ENCODE peak calls at places on chromosomes 6 and 20, in nine cellular contexts. P is CD8-positive, alpha-beta T cell; E is lower lobe of right lung; N is psoas muscle; K is fibroblast of lung; I is epithelial cell of esophagus; T is nephron progenitor cell; L is fibroblast of pulmonary artery; M is GM20000. A is an unnamed sample.

GRCh38 chr20:4571759-4572531 is 149.8 kb upstream of the PRND start:
- DNase-seq in P (no peak), E (no peak), N (no peak), K (peak), I (no peak), T (no peak), L (no peak), M (no peak), A (no peak)

GRCh38 chr6:152461556-152461955 is 175.6 kb downstream of the SYNE1 start:
- DNase-seq in P (no peak), E (no peak), N (no peak), K (peak), I (peak), T (no peak), L (no peak), M (no peak), A (no peak)

GRCh38 chr20:46087161-46087560 is 2.6 kb downstream of the NCOA5 start:
- DNase-seq in P (no peak), E (no peak), N (no peak), K (peak), I (no peak), T (no peak), L (peak), M (no peak), A (no peak)

GRCh38 chr6:43682724-43683429 is 4.7 kb downstream of the MRPS18A start:
- DNase-seq in P (no peak), E (no peak), N (no peak), K (no peak), I (no peak), T (no peak), L (no peak), M (no peak), A (no peak)

GRCh38 chr20:13683833-13684232 is 45.1 kb upstream of the TASP1 start:
- DNase-seq in P (no peak), E (no peak), N (no peak), K (no peak), I (no peak), T (no peak), L (no peak), M (no peak), A (no peak)

GRCh38 chr6:122696079-122696478 is 83.4 kb upstream of the FABP7 start:
- DNase-seq in P (no peak), E (no peak), N (no peak), K (peak), I (peak), T (no peak), L (peak), M (no peak), A (no peak)

GRCh38 chr6:169918239-169918953 is 167.0 kb downstream of the ERMARD start:
- DNase-seq in P (no peak), E (no peak), N (no peak), K (no peak), I (no peak), T (no peak), L (no peak), M (no peak), A (peak)

GRCh38 chr6:8889514-8889913 is 454.2 kb upstream of the SLC35B3 start:
- DNase-seq in P (no peak), E (no peak), N (no peak), K (no peak), I (peak), T (no peak), L (no peak), M (no peak), A (no peak)

GRCh38 chr6:87250019-87250418 is 72.4 kb upstream of the SMIM8 start:
- DNase-seq in P (no peak), E (no peak), N (no peak), K (no peak), I (no peak), T (no peak), L (no peak), M (no peak), A (no peak)

GRCh38 chr6:73699656-73700055 is 3.7 kb downstream of the CD109 start:
- DNase-seq in P (no peak), E (no peak), N (no peak), K (no peak), I (no peak), T (no peak), L (peak), M (no peak), A (no peak)

GRCh38 chr20:5133998-5134397 is 7.2 kb downstream of the CDS2 start:
- DNase-seq in P (no peak), E (peak), N (no peak), K (no peak), I (no peak), T (no peak), L (no peak), M (no peak), A (no peak)

GRCh38 chr6:122494665-122495272 is 23.2 kb upstream of the SERINC1 start:
- DNase-seq in P (no peak), E (no peak), N (no peak), K (no peak), I (peak), T (no peak), L (no peak), M (no peak), A (no peak)

GRCh38 chr20:728022-728944 is 40.0 kb downstream of the SLC52A3 start:
- DNase-seq in P (no peak), E (peak), N (peak), K (peak), I (peak), T (peak), L (peak), M (peak), A (no peak)

GRCh38 chr20:43999848-44000247 is 85.2 kb downstream of the TOX2 start:
- DNase-seq in P (no peak), E (no peak), N (no peak), K (no peak), I (no peak), T (no peak), L (no peak), M (no peak), A (no peak)

GRCh38 chr20:57928181-57928967 is 218.6 kb upstream of the PMEPA1 start:
- DNase-seq in P (no peak), E (no peak), N (no peak), K (peak), I (no peak), T (no peak), L (peak), M (no peak), A (no peak)

GRCh38 chr20:6735913-6736845 is 31.3 kb upstream of the BMP2 start:
- DNase-seq in P (no peak), E (no peak), N (no peak), K (peak), I (no peak), T (no peak), L (peak), M (no peak), A (no peak)

GRCh38 chr6:119890470-119890869 is 540.9 kb upstream of the MAN1A1 start:
- DNase-seq in P (no peak), E (no peak), N (no peak), K (no peak), I (peak), T (no peak), L (no peak), M (no peak), A (no peak)

GRCh38 chr6:31386977-31387376 is 16.4 kb upstream of the MICA start:
- DNase-seq in P (no peak), E (no peak), N (no peak), K (no peak), I (no peak), T (peak), L (no peak), M (no peak), A (no peak)

GRCh38 chr20:2750343-2751251 is 49.8 kb downstream of the CPXM1 start:
- DNase-seq in P (no peak), E (peak), N (peak), K (peak), I (peak), T (peak), L (peak), M (peak), A (peak)

GRCh38 chr20:50957276-50957675 is 1.1 kb downstream of the DPM1 start:
- DNase-seq in P (no peak), E (no peak), N (no peak), K (peak), I (peak), T (no peak), L (peak), M (no peak), A (no peak)

GRCh38 chr20:38094968-38095689 is 61.6 kb downstream of the RPRD1B start:
- DNase-seq in P (no peak), E (no peak), N (no peak), K (no peak), I (no peak), T (no peak), L (no peak), M (no peak), A (no peak)

GRCh38 chr6:4291453-4292403 is 156.4 kb upstream of the ECI2 start:
- DNase-seq in P (no peak), E (no peak), N (no peak), K (peak), I (peak), T (no peak), L (peak), M (no peak), A (no peak)

GRCh38 chr6:35048631-35049083 is 92.5 kb downstream of the TCP11 start:
- DNase-seq in P (peak), E (no peak), N (no peak), K (peak), I (no peak), T (peak), L (peak), M (no peak), A (no peak)

GRCh38 chr6:137882225-137882961 is 15.3 kb downstream of the TNFAIP3 start:
- DNase-seq in P (no peak), E (no peak), N (no peak), K (peak), I (no peak), T (no peak), L (no peak), M (no peak), A (no peak)

GRCh38 chr6:139250296-139251274 is 41.2 kb downstream of the TXLNB start:
- DNase-seq in P (peak), E (no peak), N (peak), K (peak), I (peak), T (peak), L (peak), M (peak), A (peak)

GRCh38 chr6:44662461-44663121 is 275.1 kb downstream of the CDC5L start:
- DNase-seq in P (no peak), E (peak), N (no peak), K (peak), I (no peak), T (no peak), L (peak), M (no peak), A (no peak)

GRCh38 chr6:119720160-119720559 is 370.6 kb upstream of the MAN1A1 start:
- DNase-seq in P (no peak), E (no peak), N (no peak), K (no peak), I (no peak), T (no peak), L (peak), M (no peak), A (no peak)

GRCh38 chr6:5302995-5303622 is 41.8 kb downstream of the FARS2 start:
- DNase-seq in P (peak), E (peak), N (peak), K (peak), I (peak), T (peak), L (peak), M (peak), A (no peak)

GRCh38 chr20:41174782-41175181 is 37.4 kb downstream of the PLCG1 start:
- DNase-seq in P (peak), E (no peak), N (no peak), K (peak), I (no peak), T (no peak), L (no peak), M (no peak), A (no peak)

GRCh38 chr20:3350412-3350811 is 57.1 kb downstream of the DNAAF9 start:
- DNase-seq in P (no peak), E (no peak), N (no peak), K (no peak), I (no peak), T (no peak), L (peak), M (no peak), A (no peak)

GRCh38 chr20:43238833-43239232 is 49.1 kb upstream of the PTPRT start:
- DNase-seq in P (no peak), E (no peak), N (no peak), K (no peak), I (no peak), T (no peak), L (no peak), M (no peak), A (no peak)

GRCh38 chr20:50169329-50169823 is 15.9 kb upstream of the PEDS1 start:
- DNase-seq in P (peak), E (peak), N (peak), K (peak), I (peak), T (peak), L (peak), M (peak), A (peak)

GRCh38 chr20:6489361-6490154 is 277.9 kb upstream of the BMP2 start:
- DNase-seq in P (no peak), E (no peak), N (no peak), K (peak), I (peak), T (no peak), L (no peak), M (no peak), A (no peak)

GRCh38 chr20:36231331-36231730 is 4.9 kb upstream of the AAR2 start:
- DNase-seq in P (no peak), E (no peak), N (no peak), K (no peak), I (no peak), T (no peak), L (no peak), M (no peak), A (no peak)

GRCh38 chr6:149897015-149897697 is 757 bp downstream of the RAET1E start:
- DNase-seq in P (no peak), E (peak), N (peak), K (peak), I (peak), T (no peak), L (peak), M (no peak), A (peak)

GRCh38 chr6:52725133-52725529 is 38.1 kb downstream of the GSTA2 start:
- DNase-seq in P (no peak), E (no peak), N (no peak), K (no peak), I (peak), T (no peak), L (peak), M (no peak), A (no peak)

GRCh38 chr20:37956099-37956498 is 53.2 kb downstream of the VSTM2L start:
- DNase-seq in P (no peak), E (no peak), N (no peak), K (no peak), I (no peak), T (no peak), L (no peak), M (no peak), A (peak)

GRCh38 chr6:18265099-18265372 is 706 bp upstream of the DEK start:
- DNase-seq in P (no peak), E (no peak), N (no peak), K (no peak), I (no peak), T (no peak), L (no peak), M (no peak), A (no peak)

GRCh38 chr6:143536866-143537691 is 25.6 kb upstream of the FUCA2 start:
- DNase-seq in P (peak), E (peak), N (peak), K (peak), I (peak), T (peak), L (peak), M (peak), A (no peak)
- TF ChIP-seq CTCF in P (peak), E (peak), N (peak), K (peak), I (peak), T (peak), L (peak), M (peak), A (peak)

DNA sequence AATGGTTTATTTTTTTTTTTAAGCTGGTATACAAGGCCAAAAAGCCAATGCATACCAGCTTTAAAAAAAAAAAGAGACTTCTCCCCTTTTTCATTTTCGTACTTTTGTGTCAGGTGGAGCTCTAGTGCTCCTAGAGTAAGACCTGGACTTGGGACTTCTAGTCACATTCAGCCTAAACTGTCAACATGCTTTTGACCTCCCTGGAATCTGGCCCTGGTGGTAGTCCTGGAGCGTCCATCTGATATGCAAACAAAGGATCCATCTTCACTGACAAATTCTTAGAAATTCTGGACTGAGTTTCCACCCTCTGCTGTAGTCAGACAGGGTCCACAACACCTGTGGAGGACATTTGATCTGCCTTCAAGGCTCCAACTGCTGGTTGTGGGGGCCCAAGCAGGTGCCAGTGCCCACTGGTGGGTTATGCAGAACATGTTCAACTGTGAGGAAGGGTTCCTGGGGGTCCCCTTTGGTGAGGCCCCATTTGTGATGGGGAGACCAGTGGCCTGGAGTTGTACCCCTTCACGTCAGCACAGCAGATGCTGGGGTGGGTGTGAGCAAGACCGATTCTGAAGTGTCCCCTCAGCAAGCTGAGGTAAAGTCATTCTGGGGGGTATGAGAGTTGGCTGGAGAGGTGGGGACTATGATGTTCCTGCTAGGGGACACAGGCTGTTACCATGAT is 12.6 kb upstream of the PCMTD2 start:
- DNase-seq in P (no peak), E (peak), N (no peak), K (no peak), I (no peak), T (no peak), L (no peak), M (no peak), A (peak)
- TF ChIP-seq CTCF in P (no peak), E (no peak), N (no peak), K (no peak), I (no peak), T (no peak), L (no peak), M (no peak), A (no peak)

GRCh38 chr20:8829232-8829631 is 239.7 kb upstream of the PLCB4 start:
- DNase-seq in P (no peak), E (no peak), N (no peak), K (no peak), I (no peak), T (no peak), L (no peak), M (no peak), A (no peak)
- TF ChIP-seq CTCF in P (no peak), E (no peak), N (no peak), K (peak), I (no peak), T (peak), L (peak), M (no peak), A (no peak)

GRCh38 chr6:6674872-6675271 is 86.4 kb downstream of the LY86 start:
- DNase-seq in P (no peak), E (no peak), N (no peak), K (no peak), I (peak), T (no peak), L (no peak), M (no peak), A (no peak)
- TF ChIP-seq CTCF in P (no peak), E (no peak), N (no peak), K (peak), I (peak), T (peak), L (peak), M (peak), A (no peak)

DNA sequence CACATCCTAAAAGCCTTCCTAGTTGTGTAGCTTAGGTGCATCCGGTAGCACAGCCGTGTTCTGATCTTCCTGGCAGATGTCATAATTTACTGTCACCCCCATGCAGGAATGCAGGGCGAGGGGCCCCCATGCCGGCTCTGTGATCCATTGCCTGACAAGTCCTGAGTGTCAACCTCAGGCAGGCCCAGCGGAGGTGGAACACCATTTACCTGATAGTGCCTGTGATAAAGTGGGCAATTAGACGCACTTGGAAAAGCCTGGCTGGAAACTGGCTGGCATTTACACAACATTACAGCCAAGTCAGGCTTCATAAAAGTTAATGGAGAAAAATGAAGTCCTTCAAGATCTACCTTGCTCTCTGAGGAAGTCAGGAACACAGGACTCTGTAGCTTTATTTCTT is 521.4 kb upstream of the JAG1 start:
- DNase-seq in P (no peak), E (no peak), N (no peak), K (no peak), I (no peak), T (peak), L (no peak), M (no peak), A (no peak)
- TF ChIP-seq CTCF in P (no peak), E (no peak), N (no peak), K (no peak), I (no peak), T (no peak), L (no peak), M (no peak), A (no peak)

DNA sequence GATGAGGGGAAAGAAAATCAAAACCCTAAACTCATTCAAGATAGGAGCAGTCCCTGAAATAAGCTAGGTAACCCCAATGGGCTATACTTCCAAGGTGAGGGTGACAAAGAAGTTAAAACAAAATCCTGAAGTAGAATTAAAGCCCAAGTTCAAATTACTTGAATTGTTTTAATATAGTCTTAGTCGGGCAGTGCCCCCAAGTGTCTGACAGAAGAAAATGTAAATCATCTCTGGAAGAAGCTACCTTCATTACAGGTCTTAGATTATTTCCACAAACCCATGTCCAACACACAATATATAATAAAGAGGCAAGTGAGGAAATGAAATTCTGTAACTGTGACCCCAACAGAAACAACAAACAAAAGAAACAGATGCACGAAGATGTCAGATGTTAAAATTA is 36.8 kb upstream of the L3MBTL3 start:
- DNase-seq in P (no peak), E (no peak), N (no peak), K (no peak), I (peak), T (no peak), L (peak), M (no peak), A (no peak)
- TF ChIP-seq CTCF in P (no peak), E (no peak), N (no peak), K (peak), I (peak), T (no peak), L (peak), M (peak), A (no peak)

GRCh38 chr6:108164815-108165706 is 761 bp upstream of the NR2E1 start:
- DNase-seq in P (no peak), E (no peak), N (no peak), K (no peak), I (no peak), T (peak), L (no peak), M (peak), A (no peak)
- TF ChIP-seq CTCF in P (no peak), E (no peak), N (no peak), K (no peak), I (no peak), T (no peak), L (no peak), M (no peak), A (no peak)

A was measured in suprapubic skin.